ENCODE peak calls at places on chromosome 1, in ten cellular contexts. One of them, this sample, is unnamed. For H3K4me1, the result is how much of the 10 kb centered on the place peaks cover.

GRCh38 chr1:226082587-226082917 is 20.0 kb downstream of the H3-3A start:
- DNase-seq in fibroblast of lung: no peak
- DNase-seq in H9: no peak
- DNase-seq in K562: no peak
- DNase-seq in mammary epithelial cell: no peak
- DNase-seq in colonic mucosa: no peak
- DNase-seq in endodermal cell: no peak
- DNase-seq in MM.1S: no peak
- DNase-seq in HCT116: no peak
- DNase-seq in kidney: no peak
- DNase-seq in this sample: no peak

GRCh38 chr1:24493785-24494184 is 8.9 kb upstream of the RCAN3 start:
- DNase-seq in fibroblast of lung: no peak
- DNase-seq in H9: no peak
- DNase-seq in K562: no peak
- DNase-seq in mammary epithelial cell: no peak
- DNase-seq in colonic mucosa: no peak
- DNase-seq in endodermal cell: no peak
- DNase-seq in MM.1S: no peak
- DNase-seq in HCT116: no peak
- DNase-seq in kidney: no peak
- DNase-seq in this sample: no peak

GRCh38 chr1:212498243-212498642 is 65.5 kb downstream of the NENF start:
- DNase-seq in fibroblast of lung: peak
- DNase-seq in H9: no peak
- DNase-seq in K562: no peak
- DNase-seq in mammary epithelial cell: peak
- DNase-seq in colonic mucosa: no peak
- DNase-seq in endodermal cell: no peak
- DNase-seq in MM.1S: no peak
- DNase-seq in HCT116: no peak
- DNase-seq in kidney: no peak
- DNase-seq in this sample: peak

GRCh38 chr1:54926955-54927354 is 40.0 kb upstream of the DHCR24 start:
- DNase-seq in fibroblast of lung: no peak
- DNase-seq in H9: no peak
- DNase-seq in K562: no peak
- DNase-seq in mammary epithelial cell: no peak
- DNase-seq in colonic mucosa: no peak
- DNase-seq in endodermal cell: no peak
- DNase-seq in MM.1S: no peak
- DNase-seq in HCT116: no peak
- DNase-seq in kidney: no peak
- DNase-seq in this sample: no peak

GRCh38 chr1:47650205-47650604 is 212.4 kb downstream of the FOXD2 start:
- DNase-seq in fibroblast of lung: peak
- DNase-seq in H9: peak
- DNase-seq in K562: no peak
- DNase-seq in mammary epithelial cell: peak
- DNase-seq in colonic mucosa: peak
- DNase-seq in endodermal cell: peak
- DNase-seq in MM.1S: no peak
- DNase-seq in HCT116: peak
- DNase-seq in kidney: no peak
- DNase-seq in this sample: peak

GRCh38 chr1:230143534-230143933 is 76.5 kb downstream of the GALNT2 start:
- DNase-seq in fibroblast of lung: no peak
- DNase-seq in H9: no peak
- DNase-seq in K562: peak
- DNase-seq in mammary epithelial cell: no peak
- DNase-seq in colonic mucosa: no peak
- DNase-seq in endodermal cell: no peak
- DNase-seq in MM.1S: no peak
- DNase-seq in HCT116: no peak
- DNase-seq in kidney: no peak
- DNase-seq in this sample: no peak

GRCh38 chr1:226972931-226973330 is 32.8 kb downstream of the COQ8A start:
- DNase-seq in fibroblast of lung: no peak
- DNase-seq in H9: no peak
- DNase-seq in K562: no peak
- DNase-seq in mammary epithelial cell: no peak
- DNase-seq in colonic mucosa: no peak
- DNase-seq in endodermal cell: peak
- DNase-seq in MM.1S: no peak
- DNase-seq in HCT116: no peak
- DNase-seq in kidney: peak
- DNase-seq in this sample: no peak

GRCh38 chr1:52167014-52167753 is 25.3 kb downstream of the ZFYVE9 start:
- DNase-seq in fibroblast of lung: no peak
- DNase-seq in H9: no peak
- DNase-seq in K562: no peak
- DNase-seq in mammary epithelial cell: no peak
- DNase-seq in colonic mucosa: no peak
- DNase-seq in endodermal cell: no peak
- DNase-seq in MM.1S: no peak
- DNase-seq in HCT116: no peak
- DNase-seq in kidney: no peak
- DNase-seq in this sample: no peak

GRCh38 chr1:172746091-172746949 is 87.4 kb downstream of the FASLG start:
- DNase-seq in fibroblast of lung: peak
- DNase-seq in H9: no peak
- DNase-seq in K562: no peak
- DNase-seq in mammary epithelial cell: peak
- DNase-seq in colonic mucosa: peak
- DNase-seq in endodermal cell: no peak
- DNase-seq in MM.1S: peak
- DNase-seq in HCT116: peak
- DNase-seq in kidney: no peak
- DNase-seq in this sample: peak

GRCh38 chr1:155322571-155322952 is 1.9 kb downstream of the RUSC1 start:
- DNase-seq in fibroblast of lung: peak
- DNase-seq in H9: no peak
- DNase-seq in K562: no peak
- DNase-seq in mammary epithelial cell: peak
- DNase-seq in colonic mucosa: peak
- DNase-seq in endodermal cell: no peak
- DNase-seq in MM.1S: no peak
- DNase-seq in HCT116: no peak
- DNase-seq in kidney: peak
- DNase-seq in this sample: peak

GRCh38 chr1:227378876-227379554 is 60.7 kb upstream of the CDC42BPA start:
- DNase-seq in fibroblast of lung: peak
- DNase-seq in H9: no peak
- DNase-seq in K562: no peak
- DNase-seq in mammary epithelial cell: peak
- DNase-seq in colonic mucosa: no peak
- DNase-seq in endodermal cell: no peak
- DNase-seq in MM.1S: no peak
- DNase-seq in HCT116: no peak
- DNase-seq in kidney: no peak
- DNase-seq in this sample: no peak

GRCh38 chr1:234602334-234603220 is 7.4 kb downstream of the IRF2BP2 start:
- DNase-seq in fibroblast of lung: peak
- DNase-seq in H9: no peak
- DNase-seq in K562: peak
- DNase-seq in mammary epithelial cell: peak
- DNase-seq in colonic mucosa: peak
- DNase-seq in endodermal cell: no peak
- DNase-seq in MM.1S: no peak
- DNase-seq in HCT116: peak
- DNase-seq in kidney: no peak
- DNase-seq in this sample: peak
- H3K4me1 ChIP-seq in fibroblast of lung: under half
- H3K4me1 ChIP-seq in H9: under half
- H3K4me1 ChIP-seq in K562: under half
- H3K4me1 ChIP-seq in mammary epithelial cell: under half
- H3K4me1 ChIP-seq in colonic mucosa: under half
- H3K4me1 ChIP-seq in endodermal cell: under half
- H3K4me1 ChIP-seq in MM.1S: half or more
- H3K4me1 ChIP-seq in HCT116: half or more
- H3K4me1 ChIP-seq in kidney: under half
- H3K4me1 ChIP-seq in this sample: half or more

GRCh38 chr1:60280764-60281278 is 207.3 kb upstream of the C1orf87 start:
- DNase-seq in fibroblast of lung: no peak
- DNase-seq in H9: no peak
- DNase-seq in K562: no peak
- DNase-seq in mammary epithelial cell: no peak
- DNase-seq in colonic mucosa: no peak
- DNase-seq in endodermal cell: no peak
- DNase-seq in MM.1S: no peak
- DNase-seq in HCT116: no peak
- DNase-seq in kidney: no peak
- DNase-seq in this sample: peak
- H3K9ac ChIP-seq in fibroblast of lung: no peak
- H3K9ac ChIP-seq in H9: no peak
- H3K9ac ChIP-seq in K562: no peak
- H3K9ac ChIP-seq in mammary epithelial cell: no peak
- H3K9ac ChIP-seq in colonic mucosa: no peak
- H3K9ac ChIP-seq in endodermal cell: no peak
- H3K9ac ChIP-seq in MM.1S: no peak
- H3K9ac ChIP-seq in HCT116: no peak
- H3K9ac ChIP-seq in kidney: no peak
- H3K9ac ChIP-seq in this sample: peak

DNA sequence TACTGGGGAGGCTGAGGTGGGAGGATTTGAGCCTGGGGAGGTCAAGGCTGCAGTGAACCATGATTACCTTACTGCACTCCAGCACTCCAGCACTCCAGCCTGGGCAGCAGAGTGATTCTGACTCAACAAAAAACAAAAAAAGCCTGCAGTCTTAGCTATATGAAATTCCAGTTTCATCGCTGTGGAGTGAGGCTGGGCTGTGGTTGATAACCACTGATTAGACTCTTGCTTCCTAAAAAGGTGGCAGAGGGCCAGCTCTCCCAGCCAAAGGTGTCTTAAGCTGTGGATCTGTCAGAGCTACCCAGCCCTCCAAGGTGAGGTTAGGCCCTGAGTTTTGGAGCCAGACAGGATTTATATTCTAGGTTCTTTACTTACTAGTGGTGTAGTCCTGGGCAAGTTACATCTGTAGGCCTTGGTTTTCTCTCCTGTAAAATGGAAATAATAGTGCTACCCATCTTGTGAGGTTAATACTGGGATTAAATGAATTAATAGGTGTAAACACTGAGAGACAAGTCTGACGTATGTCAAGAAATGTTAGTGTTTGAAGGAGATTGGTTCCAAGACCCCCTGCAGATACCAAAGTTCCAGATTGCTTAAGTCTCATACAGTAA is 35.9 kb downstream of the TMCC2 start:
- DNase-seq in fibroblast of lung: peak
- DNase-seq in H9: no peak
- DNase-seq in K562: no peak
- DNase-seq in mammary epithelial cell: peak
- DNase-seq in colonic mucosa: no peak
- DNase-seq in endodermal cell: no peak
- DNase-seq in MM.1S: no peak
- DNase-seq in HCT116: no peak
- DNase-seq in kidney: no peak
- DNase-seq in this sample: no peak
- H3K4me1 ChIP-seq in fibroblast of lung: under half
- H3K4me1 ChIP-seq in H9: under half
- H3K4me1 ChIP-seq in K562: under half
- H3K4me1 ChIP-seq in mammary epithelial cell: under half
- H3K4me1 ChIP-seq in colonic mucosa: under half
- H3K4me1 ChIP-seq in endodermal cell: under half
- H3K4me1 ChIP-seq in MM.1S: under half
- H3K4me1 ChIP-seq in HCT116: half or more
- H3K4me1 ChIP-seq in kidney: under half
- H3K4me1 ChIP-seq in this sample: under half

DNA sequence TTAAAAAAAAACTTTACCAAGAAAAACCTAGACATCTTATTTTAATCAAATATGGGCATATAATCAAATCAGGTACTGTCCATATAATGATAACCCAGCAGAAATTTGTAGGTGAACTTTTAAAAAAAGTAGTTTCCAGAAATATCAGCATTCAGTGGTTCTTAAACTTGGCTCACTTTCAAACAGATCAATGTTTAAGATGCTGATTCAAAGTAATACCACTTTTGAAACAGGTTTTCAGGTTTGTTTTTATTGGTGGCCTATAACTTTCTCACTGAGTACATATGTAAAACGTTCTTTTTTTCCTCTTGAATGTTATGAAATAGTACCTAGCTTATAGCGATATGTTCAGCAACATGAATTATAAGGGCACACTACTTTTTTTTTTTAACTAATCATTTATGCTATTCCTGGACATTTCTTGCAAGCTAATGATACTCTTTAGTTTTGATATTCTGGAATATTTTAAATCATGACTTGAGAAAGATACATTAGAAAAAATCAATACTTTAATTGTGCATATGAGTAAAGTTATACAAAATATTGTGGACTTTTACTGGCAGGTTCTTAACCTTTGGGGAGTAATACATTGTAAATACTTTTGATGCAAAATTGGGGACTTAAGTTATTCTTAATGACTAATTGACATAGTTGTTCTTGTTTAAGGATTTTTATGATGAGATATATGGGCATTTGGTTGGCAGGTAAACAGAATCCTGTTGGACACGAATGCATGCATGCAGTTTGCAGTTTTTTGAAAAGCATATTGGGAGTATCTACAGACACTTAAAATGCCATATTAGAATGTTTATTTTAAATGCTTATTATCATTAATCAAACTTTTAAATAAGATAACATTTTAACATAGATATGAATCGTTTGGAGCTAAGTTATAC is 3.1 kb downstream of the NFIA start:
- DNase-seq in fibroblast of lung: no peak
- DNase-seq in H9: no peak
- DNase-seq in K562: no peak
- DNase-seq in mammary epithelial cell: no peak
- DNase-seq in colonic mucosa: no peak
- DNase-seq in endodermal cell: no peak
- DNase-seq in MM.1S: no peak
- DNase-seq in HCT116: no peak
- DNase-seq in kidney: no peak
- DNase-seq in this sample: no peak
- H3K9ac ChIP-seq in fibroblast of lung: no peak
- H3K9ac ChIP-seq in H9: no peak
- H3K9ac ChIP-seq in K562: no peak
- H3K9ac ChIP-seq in mammary epithelial cell: no peak
- H3K9ac ChIP-seq in colonic mucosa: no peak
- H3K9ac ChIP-seq in endodermal cell: no peak
- H3K9ac ChIP-seq in MM.1S: no peak
- H3K9ac ChIP-seq in HCT116: no peak
- H3K9ac ChIP-seq in kidney: no peak
- H3K9ac ChIP-seq in this sample: peak